ENCODE peak calls at places on chromosomes 1 and 21, in seven cellular contexts. One of them, this sample, is unnamed.

GRCh38 chr1:206686486-206687249 is 2.0 kb downstream of the MAPKAPK2 start:
- DNase-seq in EH: no peak
- DNase-seq in choroid plexus epithelial cell: no peak
- DNase-seq in T-helper 1 cell: no peak
- DNase-seq in nucleus accumbens: no peak
- DNase-seq in ELR: peak
- DNase-seq in lung microvascular endothelial cell: no peak
- DNase-seq in this sample: peak

GRCh38 chr1:220797553-220797952 is 10.8 kb downstream of the MTARC1 start:
- DNase-seq in EH: no peak
- DNase-seq in choroid plexus epithelial cell: no peak
- DNase-seq in T-helper 1 cell: no peak
- DNase-seq in nucleus accumbens: no peak
- DNase-seq in ELR: no peak
- DNase-seq in lung microvascular endothelial cell: no peak
- DNase-seq in this sample: no peak

GRCh38 chr1:71015745-71016144 is 31.9 kb downstream of the PTGER3 start:
- DNase-seq in EH: no peak
- DNase-seq in choroid plexus epithelial cell: no peak
- DNase-seq in T-helper 1 cell: no peak
- DNase-seq in nucleus accumbens: no peak
- DNase-seq in ELR: peak
- DNase-seq in lung microvascular endothelial cell: peak
- DNase-seq in this sample: no peak

GRCh38 chr21:29928537-29928936 is 11.3 kb downstream of the GRIK1 start:
- DNase-seq in EH: no peak
- DNase-seq in choroid plexus epithelial cell: no peak
- DNase-seq in T-helper 1 cell: no peak
- DNase-seq in nucleus accumbens: no peak
- DNase-seq in ELR: no peak
- DNase-seq in lung microvascular endothelial cell: no peak
- DNase-seq in this sample: no peak

GRCh38 chr1:166113031-166113430 is 53.8 kb downstream of the FAM78B start:
- DNase-seq in EH: no peak
- DNase-seq in choroid plexus epithelial cell: no peak
- DNase-seq in T-helper 1 cell: no peak
- DNase-seq in nucleus accumbens: no peak
- DNase-seq in ELR: no peak
- DNase-seq in lung microvascular endothelial cell: no peak
- DNase-seq in this sample: no peak

GRCh38 chr1:201475121-201475520 is 6.1 kb upstream of the PHLDA3 start:
- DNase-seq in EH: peak
- DNase-seq in choroid plexus epithelial cell: no peak
- DNase-seq in T-helper 1 cell: no peak
- DNase-seq in nucleus accumbens: no peak
- DNase-seq in ELR: peak
- DNase-seq in lung microvascular endothelial cell: no peak
- DNase-seq in this sample: no peak

GRCh38 chr1:247386695-247387094 is 29.3 kb upstream of the NLRP3 start:
- DNase-seq in EH: peak
- DNase-seq in choroid plexus epithelial cell: peak
- DNase-seq in T-helper 1 cell: no peak
- DNase-seq in nucleus accumbens: no peak
- DNase-seq in ELR: peak
- DNase-seq in lung microvascular endothelial cell: no peak
- DNase-seq in this sample: no peak

GRCh38 chr1:156676820-156677615 is at the start of gene NES:
- DNase-seq in EH: peak
- DNase-seq in choroid plexus epithelial cell: peak
- DNase-seq in T-helper 1 cell: no peak
- DNase-seq in nucleus accumbens: no peak
- DNase-seq in ELR: peak
- DNase-seq in lung microvascular endothelial cell: peak
- DNase-seq in this sample: no peak

GRCh38 chr1:188986751-188987417 is 1490.8 kb downstream of the BRINP3 start:
- DNase-seq in EH: no peak
- DNase-seq in choroid plexus epithelial cell: no peak
- DNase-seq in T-helper 1 cell: no peak
- DNase-seq in nucleus accumbens: no peak
- DNase-seq in ELR: no peak
- DNase-seq in lung microvascular endothelial cell: no peak
- DNase-seq in this sample: no peak

GRCh38 chr1:186374313-186375151 is 521 bp downstream of the TPR start:
- DNase-seq in EH: peak
- DNase-seq in choroid plexus epithelial cell: peak
- DNase-seq in T-helper 1 cell: no peak
- DNase-seq in nucleus accumbens: no peak
- DNase-seq in ELR: peak
- DNase-seq in lung microvascular endothelial cell: peak
- DNase-seq in this sample: peak

GRCh38 chr1:158809862-158810261 is 21.3 kb upstream of the MNDA start:
- DNase-seq in EH: no peak
- DNase-seq in choroid plexus epithelial cell: no peak
- DNase-seq in T-helper 1 cell: no peak
- DNase-seq in nucleus accumbens: no peak
- DNase-seq in ELR: no peak
- DNase-seq in lung microvascular endothelial cell: no peak
- DNase-seq in this sample: no peak

GRCh38 chr1:34800214-34800613 is 7.4 kb downstream of the GJA4 start:
- DNase-seq in EH: peak
- DNase-seq in choroid plexus epithelial cell: peak
- DNase-seq in T-helper 1 cell: no peak
- DNase-seq in nucleus accumbens: no peak
- DNase-seq in ELR: peak
- DNase-seq in lung microvascular endothelial cell: no peak
- DNase-seq in this sample: no peak

GRCh38 chr1:55854911-55855310 is 639.7 kb upstream of the USP24 start:
- DNase-seq in EH: peak
- DNase-seq in choroid plexus epithelial cell: peak
- DNase-seq in T-helper 1 cell: no peak
- DNase-seq in nucleus accumbens: no peak
- DNase-seq in ELR: no peak
- DNase-seq in lung microvascular endothelial cell: no peak
- DNase-seq in this sample: no peak

GRCh38 chr1:59997479-59997878 is 70.9 kb upstream of the CYP2J2 start:
- DNase-seq in EH: no peak
- DNase-seq in choroid plexus epithelial cell: no peak
- DNase-seq in T-helper 1 cell: no peak
- DNase-seq in nucleus accumbens: no peak
- DNase-seq in ELR: no peak
- DNase-seq in lung microvascular endothelial cell: no peak
- DNase-seq in this sample: no peak

GRCh38 chr1:914253-914890 is 9.4 kb upstream of the SAMD11 start:
- DNase-seq in EH: no peak
- DNase-seq in choroid plexus epithelial cell: no peak
- DNase-seq in T-helper 1 cell: no peak
- DNase-seq in nucleus accumbens: no peak
- DNase-seq in ELR: no peak
- DNase-seq in lung microvascular endothelial cell: no peak
- DNase-seq in this sample: no peak

GRCh38 chr1:5495596-5496410 is 496.4 kb downstream of the NPHP4 start:
- DNase-seq in EH: no peak
- DNase-seq in choroid plexus epithelial cell: no peak
- DNase-seq in T-helper 1 cell: no peak
- DNase-seq in nucleus accumbens: no peak
- DNase-seq in ELR: no peak
- DNase-seq in lung microvascular endothelial cell: no peak
- DNase-seq in this sample: no peak

GRCh38 chr1:23403735-23404486 is 20.6 kb downstream of the TCEA3 start:
- DNase-seq in EH: peak
- DNase-seq in choroid plexus epithelial cell: peak
- DNase-seq in T-helper 1 cell: peak
- DNase-seq in nucleus accumbens: peak
- DNase-seq in ELR: peak
- DNase-seq in lung microvascular endothelial cell: peak
- DNase-seq in this sample: peak

GRCh38 chr1:8495928-8496401 is 178.1 kb downstream of the SLC45A1 start:
- DNase-seq in EH: no peak
- DNase-seq in choroid plexus epithelial cell: peak
- DNase-seq in T-helper 1 cell: no peak
- DNase-seq in nucleus accumbens: no peak
- DNase-seq in ELR: peak
- DNase-seq in lung microvascular endothelial cell: no peak
- DNase-seq in this sample: no peak

GRCh38 chr1:21329209-21329844 is 39.1 kb upstream of the ECE1 start:
- DNase-seq in EH: no peak
- DNase-seq in choroid plexus epithelial cell: no peak
- DNase-seq in T-helper 1 cell: no peak
- DNase-seq in nucleus accumbens: no peak
- DNase-seq in ELR: no peak
- DNase-seq in lung microvascular endothelial cell: no peak
- DNase-seq in this sample: no peak

GRCh38 chr1:12174789-12175455 is 8.1 kb downstream of the TNFRSF1B start:
- DNase-seq in EH: no peak
- DNase-seq in choroid plexus epithelial cell: peak
- DNase-seq in T-helper 1 cell: no peak
- DNase-seq in nucleus accumbens: no peak
- DNase-seq in ELR: no peak
- DNase-seq in lung microvascular endothelial cell: no peak
- DNase-seq in this sample: no peak

GRCh38 chr1:157460381-157460780 is 91.9 kb downstream of the FCRL5 start:
- DNase-seq in EH: no peak
- DNase-seq in choroid plexus epithelial cell: no peak
- DNase-seq in T-helper 1 cell: no peak
- DNase-seq in nucleus accumbens: no peak
- DNase-seq in ELR: no peak
- DNase-seq in lung microvascular endothelial cell: no peak
- DNase-seq in this sample: no peak

GRCh38 chr1:24186993-24187790 is at the start of gene IFNLR1:
- DNase-seq in EH: peak
- DNase-seq in choroid plexus epithelial cell: no peak
- DNase-seq in T-helper 1 cell: peak
- DNase-seq in nucleus accumbens: no peak
- DNase-seq in ELR: peak
- DNase-seq in lung microvascular endothelial cell: no peak
- DNase-seq in this sample: peak

GRCh38 chr21:41973427-41973831 is 19.6 kb upstream of the C2CD2 start:
- DNase-seq in EH: no peak
- DNase-seq in choroid plexus epithelial cell: no peak
- DNase-seq in T-helper 1 cell: no peak
- DNase-seq in nucleus accumbens: no peak
- DNase-seq in ELR: no peak
- DNase-seq in lung microvascular endothelial cell: no peak
- DNase-seq in this sample: peak

GRCh38 chr1:59079434-59080135 is 217.3 kb upstream of the FGGY start:
- DNase-seq in EH: peak
- DNase-seq in choroid plexus epithelial cell: peak
- DNase-seq in T-helper 1 cell: no peak
- DNase-seq in nucleus accumbens: no peak
- DNase-seq in ELR: peak
- DNase-seq in lung microvascular endothelial cell: no peak
- DNase-seq in this sample: no peak

GRCh38 chr1:2230781-2231666 is 2.9 kb downstream of the SKI start:
- DNase-seq in EH: peak
- DNase-seq in choroid plexus epithelial cell: no peak
- DNase-seq in T-helper 1 cell: peak
- DNase-seq in nucleus accumbens: no peak
- DNase-seq in ELR: peak
- DNase-seq in lung microvascular endothelial cell: no peak
- DNase-seq in this sample: peak

GRCh38 chr1:204104331-204105222 is 31.7 kb downstream of the SOX13 start:
- DNase-seq in EH: peak
- DNase-seq in choroid plexus epithelial cell: peak
- DNase-seq in T-helper 1 cell: no peak
- DNase-seq in nucleus accumbens: no peak
- DNase-seq in ELR: peak
- DNase-seq in lung microvascular endothelial cell: peak
- DNase-seq in this sample: no peak

GRCh38 chr1:42966688-42967609 is 8.3 kb upstream of the SLC2A1 start:
- DNase-seq in EH: peak
- DNase-seq in choroid plexus epithelial cell: peak
- DNase-seq in T-helper 1 cell: no peak
- DNase-seq in nucleus accumbens: no peak
- DNase-seq in ELR: peak
- DNase-seq in lung microvascular endothelial cell: peak
- DNase-seq in this sample: peak

GRCh38 chr1:94927405-94928175 is 680 bp upstream of the CNN3 start:
- DNase-seq in EH: peak
- DNase-seq in choroid plexus epithelial cell: peak
- DNase-seq in T-helper 1 cell: no peak
- DNase-seq in nucleus accumbens: no peak
- DNase-seq in ELR: peak
- DNase-seq in lung microvascular endothelial cell: peak
- DNase-seq in this sample: no peak

GRCh38 chr21:14273736-14274538 is 58.0 kb downstream of the RBM11 start:
- DNase-seq in EH: no peak
- DNase-seq in choroid plexus epithelial cell: peak
- DNase-seq in T-helper 1 cell: no peak
- DNase-seq in nucleus accumbens: no peak
- DNase-seq in ELR: no peak
- DNase-seq in lung microvascular endothelial cell: peak
- DNase-seq in this sample: no peak

GRCh38 chr21:45974073-45975016 is 7.2 kb upstream of the COL6A1 start:
- DNase-seq in EH: peak
- DNase-seq in choroid plexus epithelial cell: peak
- DNase-seq in T-helper 1 cell: no peak
- DNase-seq in nucleus accumbens: no peak
- DNase-seq in ELR: peak
- DNase-seq in lung microvascular endothelial cell: peak
- DNase-seq in this sample: no peak

This sample was measured in NCI-H2171 treated with DMSO at 0.1 percent for 48 hours.